ENCODE peak calls at places on chromosome 6, in nine cellular contexts. Y is stimulated activated naive CD8-positive, alpha-beta T cell treated with anti-CD3 and anti-CD28 coated beads, Interleukin-15, amount 100 ng/mL, for 72 hours; R is SW480; U is activated T-helper 2 cell treated with anti-CD3 and anti-CD28 coated beads, Interferon-gamma antibody, Interleukin-2, Interleukin-4, amounts not matched to agents 10 μg/mL and 5 μg/mL and 100 μg/mL, durations not matched to agents 14 hours and 24 hours and 36 hours; V is AG10803; M is activated gamma-delta T cell; B is GM13976; Q is SK-MEL-5; J is activated CD8-positive, alpha-beta memory T cell treated with anti-CD3 and anti-CD28 coated beads, Interleukin-2, amount 10 ng/mL, durations not matched to agents 7 days and 5 days. N is an unnamed sample.

GRCh38 chr6:151239603-151240035 is at the start of gene AKAP12:
- DNase-seq in M (no peak), Y (peak; percentile 10), U (no peak), R (no peak), J (no peak), B (no peak), Q (no peak), V (peak; percentile 50), N (no peak)

GRCh38 chr6:132712366-132712765 is 1.5 kb downstream of the VNN1 start:
- DNase-seq in Q (no peak), U (no peak), R (no peak), Y (no peak), B (no peak), M (no peak), J (no peak), V (no peak), N (no peak)

GRCh38 chr6:160520043-160520904 is 143.8 kb downstream of the LPA start:
- DNase-seq in M (peak; percentile 67), J (peak; percentile 83), Y (peak; percentile 76), U (peak; percentile 64), Q (peak; percentile 66), B (peak; percentile 79), R (peak; percentile 47), V (peak; percentile 60), N (peak; percentile 67)

GRCh38 chr6:34526241-34526972 is 29.7 kb downstream of the SPDEF start:
- DNase-seq in J (no peak), R (no peak), V (no peak), M (no peak), Q (no peak), Y (no peak), B (no peak), U (no peak), N (no peak)

GRCh38 chr6:121897337-121897760 is 461.9 kb downstream of the GJA1 start:
- DNase-seq in V (no peak), Q (no peak), U (no peak), Y (no peak), B (no peak), R (no peak), M (no peak), J (no peak), N (no peak)

GRCh38 chr6:156662025-156662445 is 115.1 kb upstream of the ARID1B start:
- DNase-seq in B (no peak), J (no peak), U (no peak), R (peak; percentile 57), Q (no peak), V (peak; percentile 99), Y (peak; percentile 36), M (no peak), N (peak; percentile 13)

GRCh38 chr6:46734867-46735719 is at the start of gene PLA2G7:
- DNase-seq in Y (no peak), M (no peak), U (no peak), R (peak; percentile 45), J (no peak), B (peak; percentile 23), Q (peak; percentile 12), V (no peak), N (no peak)

GRCh38 chr6:148653138-148653776 is 93.6 kb upstream of the UST start:
- DNase-seq in M (no peak), Q (no peak), R (no peak), B (no peak), J (no peak), V (no peak), U (no peak), Y (no peak), N (no peak)

GRCh38 chr6:5090603-5091002 is 5.5 kb downstream of the PPP1R3G start:
- DNase-seq in Q (no peak), M (no peak), V (no peak), U (no peak), J (no peak), R (no peak), Y (no peak), B (no peak), N (no peak)

GRCh38 chr6:93300661-93301060 is 118.7 kb downstream of the EPHA7 start:
- DNase-seq in Q (no peak), R (no peak), V (no peak), U (no peak), B (no peak), Y (no peak), J (no peak), M (no peak), N (no peak)

GRCh38 chr6:118377711-118378414 is 170.2 kb upstream of the PLN start:
- DNase-seq in Y (no peak), R (no peak), U (no peak), Q (no peak), B (no peak), J (no peak), V (no peak), M (no peak), N (no peak)

GRCh38 chr6:147170269-147170668 is 33.9 kb upstream of the STXBP5 start:
- DNase-seq in M (no peak), V (peak; percentile 98), J (no peak), B (no peak), R (no peak), Y (no peak), Q (no peak), U (no peak), N (no peak)

GRCh38 chr6:159104163-159104885 is 59.5 kb upstream of the TAGAP start:
- DNase-seq in R (peak; percentile 47), Y (peak; percentile 83), V (peak; percentile 35), M (peak; percentile 36), J (peak; percentile 86), B (peak; percentile 87), U (peak; percentile 69), Q (peak; percentile 60), N (peak; percentile 38)

GRCh38 chr6:113772961-113773360 is 84.2 kb upstream of the MARCKS start:
- DNase-seq in J (no peak), R (no peak), V (no peak), M (no peak), Q (no peak), U (no peak), B (no peak), Y (no peak), N (no peak)

GRCh38 chr6:38867726-38868125 is 152.6 kb downstream of the DNAH8 start:
- DNase-seq in Q (no peak), J (no peak), U (no peak), Y (no peak), M (no peak), R (no peak), V (no peak), B (no peak), N (no peak)

GRCh38 chr6:77633993-77634392 is 18.8 kb upstream of the MEI4 start:
- DNase-seq in V (peak; percentile 29), R (no peak), Q (no peak), U (no peak), M (no peak), B (no peak), Y (no peak), J (no peak), N (no peak)

GRCh38 chr6:97669191-97669651 is 386.2 kb upstream of the MMS22L start:
- DNase-seq in J (peak; percentile 41), V (peak; percentile 25), Q (no peak), M (no peak), R (no peak), Y (peak; percentile 27), B (peak; percentile 50), U (peak; percentile 14), N (peak; percentile 67)

GRCh38 chr6:71284785-71285184 is 3.8 kb upstream of the OGFRL1 start:
- DNase-seq in R (no peak), Q (no peak), V (no peak), B (no peak), Y (no peak), J (no peak), M (no peak), U (no peak), N (no peak)

GRCh38 chr6:25585225-25585624 is 66.8 kb upstream of the SCGN start:
- DNase-seq in Q (no peak), Y (no peak), J (no peak), R (no peak), M (no peak), B (no peak), U (no peak), V (no peak), N (no peak)

GRCh38 chr6:11215773-11216172 is 16.7 kb downstream of the NEDD9 start:
- DNase-seq in U (no peak), B (no peak), Y (no peak), M (no peak), J (no peak), R (no peak), Q (no peak), V (no peak), N (no peak)

GRCh38 chr6:143225929-143226328 is 165.2 kb downstream of the AIG1 start:
- DNase-seq in Y (no peak), Q (no peak), V (no peak), R (no peak), B (no peak), U (no peak), M (no peak), J (no peak), N (no peak)

GRCh38 chr6:75842732-75843131 is 93.7 kb downstream of the MYO6 start:
- DNase-seq in B (no peak), Y (no peak), R (no peak), M (no peak), J (no peak), V (no peak), U (no peak), Q (no peak), N (no peak)

GRCh38 chr6:100880149-100880900 is 804 bp downstream of the ASCC3 start:
- DNase-seq in V (peak; percentile 20), Q (peak; percentile 5), B (no peak), J (no peak), U (no peak), Y (no peak), M (no peak), R (peak; percentile 11), N (no peak)

GRCh38 chr6:115370202-115370601 is 690.5 kb downstream of the FRK start:
- DNase-seq in Y (no peak), J (no peak), U (no peak), M (no peak), B (no peak), V (no peak), R (no peak), Q (no peak), N (no peak)

GRCh38 chr6:46366190-46366900 is 124.9 kb downstream of the RCAN2 start:
- DNase-seq in U (no peak), M (no peak), R (no peak), Y (no peak), B (no peak), V (no peak), J (no peak), Q (no peak), N (no peak)

GRCh38 chr6:3334579-3334978 is 75.8 kb downstream of the PSMG4 start:
- DNase-seq in Q (no peak), M (no peak), Y (no peak), R (no peak), J (no peak), V (no peak), U (no peak), B (no peak), N (no peak)

GRCh38 chr6:89009624-89010059 is 46.2 kb upstream of the RNGTT start:
- DNase-seq in Y (no peak), Q (no peak), V (no peak), R (no peak), B (no peak), U (no peak), J (no peak), M (no peak), N (no peak)

GRCh38 chr6:106976270-106976669 is 1.7 kb upstream of the CD24 start:
- DNase-seq in Y (no peak), M (no peak), U (no peak), V (no peak), Q (no peak), J (no peak), B (no peak), R (no peak), N (no peak)

GRCh38 chr6:55886185-55886836 is 10.9 kb upstream of the BMP5 start:
- DNase-seq in Q (peak; percentile 56), M (no peak), U (no peak), V (peak; percentile 7), R (peak; percentile 20), Y (no peak), B (no peak), J (no peak), N (no peak)

GRCh38 chr6:74879234-74879633 is 326.6 kb downstream of the COL12A1 start:
- DNase-seq in J (no peak), U (no peak), B (no peak), Y (no peak), Q (no peak), M (no peak), R (no peak), V (peak; percentile 82), N (no peak)

GRCh38 chr6:112429226-112429625 is 82.1 kb downstream of the RFPL4B start:
- DNase-seq in Y (no peak), V (peak; percentile 44), U (no peak), Q (peak; percentile 22), M (no peak), B (no peak), R (no peak), J (no peak), N (no peak)